ENCODE peak calls at places on chromosomes 7 and 10, in four cellular contexts. Z is SK-N-SH, I is K562, B is HepG2. S is an unnamed sample.

GRCh38 chr7:74225400-74225799 is 15.6 kb downstream of the LAT2 start:
- DNase-seq in I (no peak), B (no peak), Z (no peak), S (no peak)

GRCh38 chr7:31051598-31052503 is at the start of gene ADCYAP1R1:
- DNase-seq in Z (peak; percentile 99), I (no peak), B (no peak), S (no peak)

GRCh38 chr10:49679480-49679893 is at the start of gene C10orf53:
- DNase-seq in I (peak; percentile 87), B (no peak), Z (peak; percentile 95), S (no peak)

GRCh38 chr7:3112499-3113134 is 69.0 kb upstream of the CARD11 start:
- DNase-seq in Z (no peak), I (no peak), B (no peak), S (no peak)

GRCh38 chr7:92797693-92798092 is 38.7 kb downstream of the CDK6 start:
- DNase-seq in I (no peak), B (no peak), Z (no peak), S (no peak)

GRCh38 chr7:50557114-50557513 is 8.1 kb downstream of the DDC start:
- DNase-seq in B (no peak), Z (no peak), I (no peak), S (no peak)

GRCh38 chr10:95860486-95861040 is 47.2 kb upstream of the CC2D2B start:
- DNase-seq in B (no peak), I (no peak), Z (no peak), S (no peak)

GRCh38 chr10:80136134-80136571 is 3.6 kb downstream of the PLAC9 start:
- DNase-seq in I (no peak), B (no peak), Z (no peak), S (no peak)

GRCh38 chr7:31003721-31004120 is 40.0 kb downstream of the GHRHR start:
- DNase-seq in Z (no peak), B (no peak), I (no peak), S (no peak)

GRCh38 chr7:75650671-75651070 is 88.1 kb downstream of the HIP1 start:
- DNase-seq in Z (peak; percentile 57), I (no peak), B (no peak), S (no peak)

GRCh38 chr7:39005461-39005860 is 27.8 kb downstream of the POU6F2 start:
- DNase-seq in I (no peak), B (no peak), Z (no peak), S (no peak)

GRCh38 chr7:741191-741671 is 14.2 kb upstream of the PRKAR1B start:
- DNase-seq in Z (no peak), I (no peak), B (no peak), S (no peak)

GRCh38 chr7:4727914-4728705 is 46.0 kb downstream of the FOXK1 start:
- DNase-seq in B (no peak), Z (no peak), I (no peak), S (no peak)

GRCh38 chr7:113831509-113831908 is 87.3 kb downstream of the PPP1R3A start:
- DNase-seq in Z (no peak), I (no peak), B (no peak), S (no peak)

GRCh38 chr7:145845345-145845744 is 271.3 kb upstream of the CNTNAP2 start:
- DNase-seq in I (no peak), B (no peak), Z (no peak), S (no peak)

GRCh38 chr10:133084491-133084890 is 3.2 kb upstream of the ADGRA1 start:
- DNase-seq in Z (no peak), I (no peak), B (no peak), S (no peak)

GRCh38 chr7:49875336-49875735 is 101.9 kb downstream of the VWC2 start:
- DNase-seq in B (no peak), Z (no peak), I (no peak), S (no peak)

GRCh38 chr7:157622408-157623221 is 285.8 kb downstream of the DNAJB6 start:
- DNase-seq in Z (no peak), I (no peak), B (no peak), S (no peak)

DNA sequence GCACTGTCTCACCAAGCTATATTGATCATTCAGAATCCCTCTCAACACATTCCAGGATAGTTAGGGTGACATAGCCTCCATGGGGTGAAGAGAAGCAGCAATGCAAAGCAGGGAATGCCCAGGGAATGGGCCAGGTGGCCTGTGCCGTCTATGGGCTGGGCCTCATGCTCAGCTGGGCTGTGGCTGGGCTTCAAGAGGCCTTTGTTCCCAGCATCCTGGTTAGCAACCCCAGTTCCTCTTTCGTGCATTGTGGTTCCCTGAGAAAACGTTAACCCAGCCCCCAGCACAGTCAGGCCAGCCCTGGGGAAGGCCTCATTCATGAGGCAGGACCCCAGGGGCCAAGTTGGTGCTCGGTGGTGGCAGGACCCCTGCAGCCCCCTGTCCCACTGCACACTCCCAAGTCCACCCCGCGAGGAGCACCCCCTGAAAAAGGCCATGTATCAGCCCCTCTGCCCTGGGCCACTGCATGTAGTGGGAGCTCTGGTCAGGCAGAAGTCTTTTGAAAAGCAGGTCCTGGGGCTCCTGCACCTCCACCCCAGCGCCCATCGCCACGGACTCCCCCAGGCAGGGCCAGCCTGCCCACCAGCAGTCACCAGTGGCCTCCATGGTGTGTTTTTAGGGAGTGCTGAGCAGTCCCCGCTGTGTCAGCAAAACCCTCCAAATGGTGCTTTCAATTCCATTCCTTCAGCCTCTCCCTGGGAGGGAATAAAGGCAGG is 25.4 kb downstream of the VSIR start:
- DNase-seq in I (peak; percentile 49), Z (no peak), B (no peak), S (no peak)
- TF ChIP-seq SIN3A in I (no peak), Z (no peak), B (no peak), S (no peak)

DNA sequence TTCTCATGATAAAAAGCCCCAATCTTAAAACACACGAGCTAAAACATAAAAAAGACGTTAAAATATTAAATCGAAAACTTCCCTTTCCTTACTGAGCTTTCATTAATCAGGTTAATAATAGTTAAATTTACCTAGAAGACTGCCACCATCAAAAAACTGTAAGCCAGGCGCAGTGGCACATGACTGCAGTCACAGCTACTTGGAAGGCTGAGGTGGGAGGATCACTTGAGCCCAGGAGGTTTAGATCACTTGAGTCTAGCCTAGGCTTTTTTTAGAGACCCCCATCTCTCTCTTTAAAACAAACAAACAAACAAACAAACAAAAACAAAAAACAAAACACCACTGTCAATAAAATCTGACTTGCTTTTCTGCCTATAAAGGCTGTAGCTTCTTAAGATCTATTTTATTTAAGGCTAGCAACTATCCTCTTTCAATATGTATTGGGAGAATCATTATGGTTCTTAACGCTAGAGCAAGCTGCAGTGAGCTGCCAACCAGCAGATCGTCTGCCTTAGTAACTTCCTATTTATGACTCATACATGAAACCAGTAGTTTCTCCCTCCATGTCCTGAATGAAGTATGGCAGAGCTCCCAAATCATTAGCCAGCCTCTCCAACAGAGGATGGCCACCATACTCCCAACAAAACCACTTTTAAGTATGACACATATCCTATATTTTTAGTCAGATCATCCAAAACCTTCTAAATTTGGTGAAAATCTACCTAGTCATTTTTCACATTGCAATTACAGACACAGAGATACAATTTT is 163.7 kb downstream of the SRPK2 start:
- DNase-seq in I (peak; percentile 73), B (no peak), Z (peak; percentile 36), S (peak; percentile 70)
- TF ChIP-seq ELF1 in I (no peak), B (no peak), Z (peak; percentile 66), S (peak; percentile 31)

DNA sequence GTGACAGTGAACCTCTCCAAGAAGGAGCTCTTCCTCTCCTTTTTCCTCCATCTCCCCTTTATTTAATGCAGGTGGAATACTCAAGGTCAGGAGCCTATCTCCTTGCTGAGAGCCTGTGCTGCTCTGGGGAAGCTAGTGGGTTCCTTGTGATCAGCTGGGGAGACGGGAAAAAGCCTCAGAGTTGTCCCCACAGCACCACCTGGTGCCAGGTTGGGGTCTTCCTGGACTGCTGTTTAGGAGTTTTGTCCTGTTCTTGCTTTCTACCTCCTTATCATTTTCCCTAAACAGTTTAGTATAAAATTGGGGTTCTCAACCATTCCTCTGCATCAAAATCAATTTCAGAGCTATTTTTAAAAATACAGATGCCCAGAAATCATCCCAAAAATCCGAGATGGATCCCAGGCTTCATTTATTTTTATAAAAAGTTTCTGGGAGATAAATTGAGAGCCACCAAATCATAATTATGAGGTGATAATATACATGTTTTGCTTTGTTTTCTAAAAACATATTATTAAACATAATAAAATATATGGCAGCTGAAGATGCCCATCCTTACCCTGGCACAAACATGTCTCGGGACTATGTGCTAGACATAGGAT is 44.3 kb downstream of the MACC1 start:
- DNase-seq in Z (peak; percentile 66), B (peak; percentile 33), I (peak; percentile 65), S (peak; percentile 52)
- TF ChIP-seq SIN3A in Z (no peak), B (no peak), I (no peak), S (no peak)

GRCh38 chr10:111429288-111430028 is 352.6 kb downstream of the ADRA2A start:
- DNase-seq in B (no peak), I (no peak), Z (peak; percentile 27), S (no peak)

GRCh38 chr10:111435871-111436270 is 359.0 kb downstream of the ADRA2A start:
- DNase-seq in I (no peak), B (no peak), Z (no peak), S (no peak)

DNA sequence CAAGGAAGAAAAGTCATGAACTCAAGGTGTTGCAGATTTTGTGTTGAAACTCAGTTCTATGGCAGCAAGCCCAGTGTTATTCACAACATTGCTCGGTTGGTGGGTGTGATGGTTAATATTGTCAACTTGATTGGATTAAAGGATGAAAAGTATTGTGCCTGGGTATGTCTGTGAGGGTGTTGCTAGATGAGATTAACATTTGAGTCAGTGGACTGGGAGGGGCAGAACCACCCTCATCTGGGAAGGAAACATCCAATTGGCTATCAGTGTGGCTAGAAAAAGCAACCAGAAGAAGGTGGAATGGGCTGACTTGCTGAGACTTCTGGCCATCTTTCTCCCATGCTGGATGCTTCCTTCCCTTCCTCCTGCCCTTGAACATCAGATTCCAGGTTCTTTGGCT is 353.2 kb downstream of the ADRA2A start:
- DNase-seq in I (no peak), B (no peak), Z (no peak), S (no peak)
- TF ChIP-seq ELF1 in I (no peak), B (no peak), Z (no peak), S (no peak)

S was measured in HCT116.